ENCODE peak calls at places on chromosomes 12 and 14, in seven cellular contexts. One of them, this sample, is unnamed.
A peak's percentile ranks its signal among the peaks of the same experiment; 100 is the strongest.

GRCh38 chr14:61148742-61149350 is 132.3 kb downstream of the TMEM30B start:
- DNase-seq in HT1080: no peak
- DNase-seq in GM04504: no peak
- DNase-seq in thyroid gland: no peak
- DNase-seq in C1 segment of cervical spinal cord: no peak
- DNase-seq in stimulated activated naive CD4-positive, alpha-beta T cell treated with Interleukin-2 at 50 U/mL for 16 hours: no peak
- DNase-seq in T-helper 1 cell: no peak
- DNase-seq in this sample: no peak

GRCh38 chr12:68007023-68007422 is 17.8 kb downstream of the IFNG-AS1 start:
- DNase-seq in thyroid gland: no peak
- DNase-seq in GM04504: no peak
- DNase-seq in T-helper 1 cell: no peak
- DNase-seq in HT1080: no peak
- DNase-seq in C1 segment of cervical spinal cord: no peak
- DNase-seq in stimulated activated naive CD4-positive, alpha-beta T cell treated with Interleukin-2 at 50 U/mL for 16 hours: no peak
- DNase-seq in this sample: no peak

GRCh38 chr14:104386281-104386841 is 193.2 kb upstream of the C14orf180 start:
- DNase-seq in thyroid gland: no peak
- DNase-seq in HT1080: no peak
- DNase-seq in C1 segment of cervical spinal cord: no peak
- DNase-seq in stimulated activated naive CD4-positive, alpha-beta T cell treated with Interleukin-2 at 50 U/mL for 16 hours: no peak
- DNase-seq in GM04504: no peak
- DNase-seq in T-helper 1 cell: no peak
- DNase-seq in this sample: no peak

GRCh38 chr12:94488449-94488848 is 28.8 kb upstream of the CEP83 start:
- DNase-seq in stimulated activated naive CD4-positive, alpha-beta T cell treated with Interleukin-2 at 50 U/mL for 16 hours: no peak
- DNase-seq in GM04504: no peak
- DNase-seq in T-helper 1 cell: no peak
- DNase-seq in C1 segment of cervical spinal cord: no peak
- DNase-seq in thyroid gland: no peak
- DNase-seq in HT1080: no peak
- DNase-seq in this sample: no peak

GRCh38 chr12:79420146-79420618 is 270.6 kb downstream of the PAWR start:
- DNase-seq in T-helper 1 cell: no peak
- DNase-seq in C1 segment of cervical spinal cord: no peak
- DNase-seq in stimulated activated naive CD4-positive, alpha-beta T cell treated with Interleukin-2 at 50 U/mL for 16 hours: no peak
- DNase-seq in HT1080: peak; percentile 92
- DNase-seq in thyroid gland: peak; percentile 4
- DNase-seq in GM04504: peak; percentile 85
- DNase-seq in this sample: peak; percentile 84

GRCh38 chr12:25100738-25101445 is 94.1 kb downstream of the DNAI7 start:
- DNase-seq in stimulated activated naive CD4-positive, alpha-beta T cell treated with Interleukin-2 at 50 U/mL for 16 hours: no peak
- DNase-seq in GM04504: no peak
- DNase-seq in T-helper 1 cell: no peak
- DNase-seq in HT1080: no peak
- DNase-seq in thyroid gland: no peak
- DNase-seq in C1 segment of cervical spinal cord: no peak
- DNase-seq in this sample: no peak

GRCh38 chr12:124694846-124695497 is 127.6 kb upstream of the NCOR2 start:
- DNase-seq in T-helper 1 cell: no peak
- DNase-seq in GM04504: peak; percentile 60
- DNase-seq in thyroid gland: peak; percentile 61
- DNase-seq in HT1080: peak; percentile 80
- DNase-seq in stimulated activated naive CD4-positive, alpha-beta T cell treated with Interleukin-2 at 50 U/mL for 16 hours: no peak
- DNase-seq in C1 segment of cervical spinal cord: no peak
- DNase-seq in this sample: no peak

GRCh38 chr12:91191516-91192111 is 9.0 kb upstream of the DCN start:
- DNase-seq in HT1080: no peak
- DNase-seq in thyroid gland: peak; percentile 27
- DNase-seq in stimulated activated naive CD4-positive, alpha-beta T cell treated with Interleukin-2 at 50 U/mL for 16 hours: no peak
- DNase-seq in C1 segment of cervical spinal cord: no peak
- DNase-seq in GM04504: no peak
- DNase-seq in T-helper 1 cell: no peak
- DNase-seq in this sample: no peak

GRCh38 chr14:97021001-97021400 is 223.8 kb downstream of the VRK1 start:
- DNase-seq in thyroid gland: no peak
- DNase-seq in HT1080: no peak
- DNase-seq in GM04504: no peak
- DNase-seq in stimulated activated naive CD4-positive, alpha-beta T cell treated with Interleukin-2 at 50 U/mL for 16 hours: no peak
- DNase-seq in C1 segment of cervical spinal cord: no peak
- DNase-seq in T-helper 1 cell: no peak
- DNase-seq in this sample: no peak

GRCh38 chr12:109743076-109743910 is 29.7 kb downstream of the FAM222A start:
- DNase-seq in HT1080: no peak
- DNase-seq in GM04504: no peak
- DNase-seq in T-helper 1 cell: no peak
- DNase-seq in stimulated activated naive CD4-positive, alpha-beta T cell treated with Interleukin-2 at 50 U/mL for 16 hours: no peak
- DNase-seq in thyroid gland: no peak
- DNase-seq in C1 segment of cervical spinal cord: no peak
- DNase-seq in this sample: no peak

GRCh38 chr12:52956987-52957386 is 8.1 kb downstream of the KRT18 start:
- DNase-seq in GM04504: no peak
- DNase-seq in stimulated activated naive CD4-positive, alpha-beta T cell treated with Interleukin-2 at 50 U/mL for 16 hours: no peak
- DNase-seq in thyroid gland: no peak
- DNase-seq in T-helper 1 cell: no peak
- DNase-seq in C1 segment of cervical spinal cord: no peak
- DNase-seq in HT1080: peak; percentile 67
- DNase-seq in this sample: no peak

GRCh38 chr12:117076410-117077372 is 22.5 kb downstream of the TESC start:
- DNase-seq in GM04504: no peak
- DNase-seq in stimulated activated naive CD4-positive, alpha-beta T cell treated with Interleukin-2 at 50 U/mL for 16 hours: no peak
- DNase-seq in HT1080: peak; percentile 25
- DNase-seq in T-helper 1 cell: no peak
- DNase-seq in C1 segment of cervical spinal cord: no peak
- DNase-seq in thyroid gland: peak; percentile 88
- DNase-seq in this sample: no peak

GRCh38 chr14:50060871-50061663 is 55.3 kb downstream of the VCPKMT start:
- DNase-seq in stimulated activated naive CD4-positive, alpha-beta T cell treated with Interleukin-2 at 50 U/mL for 16 hours: peak; percentile 38
- DNase-seq in T-helper 1 cell: peak; percentile 23
- DNase-seq in HT1080: peak; percentile 97
- DNase-seq in C1 segment of cervical spinal cord: no peak
- DNase-seq in thyroid gland: no peak
- DNase-seq in GM04504: peak; percentile 88
- DNase-seq in this sample: peak; percentile 76

GRCh38 chr12:93137656-93138612 is 208.8 kb upstream of the EEA1 start:
- DNase-seq in C1 segment of cervical spinal cord: no peak
- DNase-seq in GM04504: peak; percentile 81
- DNase-seq in stimulated activated naive CD4-positive, alpha-beta T cell treated with Interleukin-2 at 50 U/mL for 16 hours: no peak
- DNase-seq in thyroid gland: no peak
- DNase-seq in HT1080: peak; percentile 86
- DNase-seq in T-helper 1 cell: no peak
- DNase-seq in this sample: no peak

GRCh38 chr12:71208053-71208685 is 50.4 kb upstream of the TSPAN8 start:
- DNase-seq in C1 segment of cervical spinal cord: no peak
- DNase-seq in thyroid gland: no peak
- DNase-seq in stimulated activated naive CD4-positive, alpha-beta T cell treated with Interleukin-2 at 50 U/mL for 16 hours: no peak
- DNase-seq in T-helper 1 cell: no peak
- DNase-seq in GM04504: no peak
- DNase-seq in HT1080: no peak
- DNase-seq in this sample: no peak

This sample was measured in AG04450.